ENCODE peak calls at places on chromosomes 11 and 22, in nine cellular contexts. S is sigmoid colon, G is brain microvascular endothelial cell, J is A673, W is tibial artery, K is colonic mucosa, C is GM23248, F is neuronal stem cell, M is Peyer's patch. H is an unnamed sample. For H3K27me3, the result is how much of the 10 kb centered on the place peaks cover.

GRCh38 chr11:12185914-12186313 is 75.5 kb downstream of the MICAL2 start:
- DNase-seq in S (no peak), G (no peak), J (peak), W (no peak), K (no peak), C (no peak), F (peak), M (no peak), H (peak)

GRCh38 chr22:19514831-19515565 is 9.2 kb downstream of the CLDN5 start:
- DNase-seq in S (no peak), G (peak), J (no peak), W (no peak), K (no peak), C (peak), F (no peak), M (no peak), H (no peak)

GRCh38 chr11:34300571-34301295 is 57.1 kb downstream of the ABTB2 start:
- DNase-seq in S (no peak), G (no peak), J (no peak), W (no peak), K (no peak), C (no peak), F (no peak), M (no peak), H (peak)

GRCh38 chr22:38412435-38413084 is 42.4 kb downstream of the KCNJ4 start:
- DNase-seq in S (peak), G (no peak), J (no peak), W (no peak), K (peak), C (peak), F (no peak), M (no peak), H (no peak)

GRCh38 chr11:118620529-118621070 is 13.2 kb downstream of the PHLDB1 start:
- DNase-seq in S (no peak), G (no peak), J (no peak), W (no peak), K (no peak), C (no peak), F (no peak), M (peak), H (no peak)

GRCh38 chr11:12455938-12456337 is 78.6 kb downstream of the PARVA start:
- DNase-seq in S (no peak), G (peak), J (no peak), W (no peak), K (no peak), C (peak), F (no peak), M (no peak), H (peak)

GRCh38 chr11:118921121-118921928 is 4.4 kb downstream of the BCL9L start:
- DNase-seq in S (peak), G (peak), J (peak), W (peak), K (peak), C (peak), F (no peak), M (no peak), H (peak)

GRCh38 chr11:107898270-107898669 is 30.0 kb upstream of the RAB39A start:
- DNase-seq in S (no peak), G (peak), J (peak), W (no peak), K (no peak), C (peak), F (peak), M (no peak), H (peak)

GRCh38 chr22:39388261-39389011 is 11.1 kb upstream of the TAB1 start:
- DNase-seq in S (peak), G (peak), J (peak), W (peak), K (peak), C (peak), F (peak), M (peak), H (peak)

GRCh38 chr11:120719348-120719747 is 207.8 kb downstream of the GRIK4 start:
- DNase-seq in S (no peak), G (no peak), J (no peak), W (no peak), K (no peak), C (peak), F (no peak), M (no peak), H (no peak)

GRCh38 chr22:34370711-34371110 is 450.4 kb upstream of the LARGE1 start:
- DNase-seq in S (no peak), G (no peak), J (no peak), W (no peak), K (no peak), C (no peak), F (no peak), M (no peak), H (no peak)

GRCh38 chr11:3865388-3866193 is 10.1 kb downstream of the STIM1 start:
- DNase-seq in S (no peak), G (peak), J (no peak), W (no peak), K (no peak), C (peak), F (no peak), M (no peak), H (peak)

GRCh38 chr22:31681625-31682345 is 19.8 kb upstream of the PISD start:
- DNase-seq in S (peak), G (peak), J (no peak), W (no peak), K (no peak), C (peak), F (no peak), M (no peak), H (peak)

GRCh38 chr11:21415566-21415965 is 746.2 kb downstream of the NELL1 start:
- DNase-seq in S (no peak), G (no peak), J (peak), W (no peak), K (no peak), C (no peak), F (no peak), M (no peak), H (no peak)

GRCh38 chr22:17984114-17984513 is 40.2 kb downstream of the MICAL3 start:
- DNase-seq in S (no peak), G (no peak), J (no peak), W (no peak), K (no peak), C (peak), F (no peak), M (no peak), H (no peak)

GRCh38 chr11:70263363-70263762 is 7.1 kb upstream of the PPFIA1 start:
- DNase-seq in S (no peak), G (no peak), J (no peak), W (no peak), K (no peak), C (no peak), F (no peak), M (no peak), H (no peak)

GRCh38 chr11:37804666-37805065 is 1206.6 kb upstream of the RAG2 start:
- DNase-seq in S (no peak), G (no peak), J (peak), W (no peak), K (no peak), C (no peak), F (no peak), M (no peak), H (peak)

GRCh38 chr11:116224154-116224888 is 548.5 kb downstream of the BUD13 start:
- DNase-seq in S (no peak), G (peak), J (peak), W (peak), K (peak), C (peak), F (peak), M (no peak), H (peak)

GRCh38 chr11:116281173-116282160 is 491.3 kb downstream of the BUD13 start:
- DNase-seq in S (no peak), G (no peak), J (no peak), W (no peak), K (no peak), C (no peak), F (no peak), M (no peak), H (no peak)

GRCh38 chr11:100684101-100685065 is 2.7 kb upstream of the ARHGAP42 start:
- DNase-seq in S (no peak), G (no peak), J (no peak), W (no peak), K (no peak), C (peak), F (no peak), M (no peak), H (peak)

GRCh38 chr11:102886999-102887398 is 12.2 kb upstream of the MMP12 start:
- DNase-seq in S (no peak), G (no peak), J (peak), W (no peak), K (no peak), C (peak), F (no peak), M (no peak), H (no peak)

GRCh38 chr22:17097062-17097461 is 12.3 kb downstream of the IL17RA start:
- DNase-seq in S (peak), G (no peak), J (no peak), W (no peak), K (no peak), C (no peak), F (no peak), M (no peak), H (no peak)

GRCh38 chr11:94746721-94747120 is 21.4 kb upstream of the AMOTL1 start:
- DNase-seq in S (no peak), G (no peak), J (no peak), W (no peak), K (no peak), C (peak), F (no peak), M (no peak), H (no peak)

GRCh38 chr22:24190566-24191208 is 9.4 kb downstream of the SUSD2 start:
- DNase-seq in S (peak), G (no peak), J (no peak), W (no peak), K (no peak), C (no peak), F (no peak), M (no peak), H (no peak)

GRCh38 chr11:72781313-72782080 is 12.3 kb downstream of the STARD10 start:
- DNase-seq in S (no peak), G (no peak), J (peak), W (no peak), K (peak), C (peak), F (no peak), M (peak), H (no peak)

GRCh38 chr11:3885855-3886254 is 30.4 kb downstream of the STIM1 start:
- DNase-seq in S (no peak), G (peak), J (no peak), W (no peak), K (no peak), C (no peak), F (no peak), M (no peak), H (no peak)

GRCh38 chr22:33109532-33110148 is 51.5 kb upstream of the SYN3 start:
- DNase-seq in S (no peak), G (no peak), J (no peak), W (no peak), K (no peak), C (no peak), F (no peak), M (no peak), H (no peak)

GRCh38 chr11:125995313-125995712 is 49.5 kb downstream of the VSIG10L2 start:
- DNase-seq in S (no peak), G (no peak), J (peak), W (no peak), K (no peak), C (peak), F (no peak), M (no peak), H (peak)

GRCh38 chr11:65584102-65584501 is 8.2 kb downstream of the EHBP1L1 start:
- DNase-seq in S (no peak), G (no peak), J (no peak), W (no peak), K (no peak), C (no peak), F (no peak), M (no peak), H (no peak)
- H3K27me3 ChIP-seq in S (under half), G (under half), J (under half), W (under half), K (under half), C (under half), F (under half), M (under half), H (under half)

GRCh38 chr22:29478326-29479276 is 1.4 kb upstream of the NEFH start:
- DNase-seq in S (no peak), G (no peak), J (peak), W (no peak), K (no peak), C (peak), F (peak), M (no peak), H (no peak)
- H3K27me3 ChIP-seq in S (under half), G (under half), J (under half), W (under half), K (under half), C (under half), F (under half), M (under half), H (under half)

GRCh38 chr11:44885919-44886318 is 64.8 kb downstream of the TP53I11 start:
- DNase-seq in S (no peak), G (no peak), J (no peak), W (no peak), K (no peak), C (no peak), F (no peak), M (no peak), H (no peak)
- H3K27me3 ChIP-seq in S (under half), G (half or more), J (under half), W (under half), K (under half), C (under half), F (under half), M (under half), H (under half)

GRCh38 chr11:124861670-124862069 is 3.6 kb upstream of the ROBO3 start:
- DNase-seq in S (peak), G (no peak), J (no peak), W (no peak), K (no peak), C (no peak), F (no peak), M (peak), H (no peak)
- H3K27me3 ChIP-seq in S (under half), G (half or more), J (half or more), W (under half), K (under half), C (half or more), F (under half), M (under half), H (half or more)

GRCh38 chr22:37126882-37127281 is 17.4 kb upstream of the TMPRSS6 start:
- DNase-seq in S (no peak), G (no peak), J (no peak), W (no peak), K (no peak), C (no peak), F (no peak), M (no peak), H (no peak)

GRCh38 chr22:37127350-37127878 is 17.9 kb upstream of the TMPRSS6 start:
- DNase-seq in S (no peak), G (no peak), J (no peak), W (no peak), K (no peak), C (no peak), F (no peak), M (no peak), H (no peak)

GRCh38 chr22:37123649-37124048 is 14.1 kb upstream of the TMPRSS6 start:
- DNase-seq in S (no peak), G (no peak), J (no peak), W (no peak), K (no peak), C (no peak), F (no peak), M (no peak), H (no peak)

GRCh38 chr22:37128555-37129281 is 19.2 kb upstream of the TMPRSS6 start:
- DNase-seq in S (no peak), G (no peak), J (no peak), W (no peak), K (no peak), C (no peak), F (no peak), M (no peak), H (no peak)

DNA sequence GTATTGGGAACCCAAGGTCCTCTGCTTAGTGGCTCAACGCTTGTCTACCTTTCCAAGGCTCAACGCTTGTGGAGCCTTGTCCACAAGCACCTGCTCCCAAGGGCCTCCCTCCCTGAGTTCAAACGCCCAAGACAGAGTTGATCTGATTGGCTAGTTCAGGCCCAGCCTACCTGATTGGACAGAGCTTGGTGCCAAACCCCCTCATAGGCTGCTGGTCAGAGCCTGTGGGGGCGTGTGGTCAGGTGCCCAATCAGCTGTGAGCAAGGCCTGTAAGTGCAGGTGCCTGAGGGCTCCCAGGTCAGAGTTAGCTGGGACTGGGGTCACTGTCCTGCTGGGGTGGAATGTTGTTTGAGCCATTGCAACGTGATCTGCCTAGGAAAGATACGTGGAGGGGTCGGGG is 16.9 kb upstream of the TMPRSS6 start:
- DNase-seq in S (no peak), G (no peak), J (no peak), W (no peak), K (no peak), C (no peak), F (no peak), M (no peak), H (no peak)
- H3K27me3 ChIP-seq in S (under half), G (under half), J (under half), W (under half), K (under half), C (under half), F (under half), M (under half), H (under half)

DNA sequence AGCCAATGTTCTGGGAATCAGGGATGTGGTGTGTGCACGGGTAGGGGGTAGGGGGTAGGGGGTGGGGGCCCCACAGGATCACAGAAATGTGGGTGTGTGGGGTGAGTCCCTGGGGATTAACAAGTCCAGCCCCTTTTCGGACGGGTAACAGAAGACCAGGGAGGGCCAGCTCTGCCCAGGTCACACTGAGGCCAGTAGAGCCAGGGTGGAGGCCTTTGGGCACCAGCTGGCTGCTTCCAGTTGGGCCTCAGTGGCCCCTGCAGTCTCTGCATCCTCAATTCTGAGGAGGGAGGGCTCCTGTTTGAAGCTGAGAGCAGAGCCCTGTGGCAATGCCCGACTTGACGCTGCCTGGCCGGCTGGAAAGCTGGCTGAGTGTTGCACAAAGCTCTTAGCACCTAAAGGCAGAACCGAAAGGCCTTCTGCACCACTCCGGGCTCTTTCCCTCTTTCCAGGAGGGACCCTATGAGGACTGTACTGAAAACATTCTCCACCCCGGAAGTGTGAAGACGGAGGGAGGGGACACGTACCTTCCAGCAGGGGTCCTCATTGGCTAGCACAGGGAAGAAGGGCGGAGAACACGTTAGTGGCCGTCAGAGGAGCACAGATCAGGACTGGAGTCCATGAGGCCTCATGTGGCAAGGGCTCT is 120.4 kb downstream of the PHF21B start:
- DNase-seq in S (no peak), G (no peak), J (peak), W (no peak), K (no peak), C (peak), F (no peak), M (peak), H (no peak)
- H3K27me3 ChIP-seq in S (under half), G (under half), J (under half), W (under half), K (under half), C (under half), F (under half), M (under half), H (under half)

GRCh38 chr11:134271978-134272377 is 4.2 kb upstream of the GLB1L3 start:
- DNase-seq in S (no peak), G (no peak), J (no peak), W (no peak), K (no peak), C (no peak), F (no peak), M (no peak), H (no peak)

GRCh38 chr11:134267966-134268365 is 8.2 kb upstream of the GLB1L3 start:
- DNase-seq in S (no peak), G (no peak), J (no peak), W (no peak), K (no peak), C (no peak), F (no peak), M (no peak), H (no peak)

GRCh38 chr11:134272381-134273316 is 3.5 kb upstream of the GLB1L3 start:
- DNase-seq in S (no peak), G (no peak), J (no peak), W (no peak), K (no peak), C (peak), F (no peak), M (no peak), H (peak)

GRCh38 chr11:134267466-134267865 is 8.7 kb upstream of the GLB1L3 start:
- DNase-seq in S (no peak), G (no peak), J (no peak), W (no peak), K (no peak), C (no peak), F (no peak), M (no peak), H (no peak)

DNA sequence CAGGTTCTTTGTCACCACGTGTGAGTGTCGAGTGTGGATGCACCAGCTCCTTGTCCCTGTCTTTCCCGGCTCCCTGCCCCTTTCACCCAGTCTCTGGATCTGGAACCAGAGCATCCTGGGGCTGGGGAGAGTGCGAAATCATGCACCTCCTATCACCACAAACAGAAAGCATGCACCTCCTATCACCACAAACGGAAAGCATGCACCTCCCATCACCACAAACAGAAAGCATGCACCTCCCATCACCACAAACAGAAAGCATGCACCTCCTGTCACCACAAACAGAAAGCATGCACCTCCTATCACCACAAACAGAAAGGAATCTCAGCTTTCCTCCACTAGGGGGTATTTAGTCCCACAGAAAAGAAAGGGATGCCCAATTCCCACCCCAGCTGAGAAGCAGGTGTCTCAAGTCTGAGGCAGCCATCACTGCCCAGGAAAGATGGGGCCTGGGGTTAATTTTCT is 5.9 kb upstream of the GLB1L3 start:
- DNase-seq in S (no peak), G (no peak), J (peak), W (no peak), K (no peak), C (no peak), F (no peak), M (no peak), H (no peak)
- H3K27me3 ChIP-seq in S (under half), G (under half), J (under half), W (under half), K (under half), C (under half), F (under half), M (under half), H (under half)

DNA sequence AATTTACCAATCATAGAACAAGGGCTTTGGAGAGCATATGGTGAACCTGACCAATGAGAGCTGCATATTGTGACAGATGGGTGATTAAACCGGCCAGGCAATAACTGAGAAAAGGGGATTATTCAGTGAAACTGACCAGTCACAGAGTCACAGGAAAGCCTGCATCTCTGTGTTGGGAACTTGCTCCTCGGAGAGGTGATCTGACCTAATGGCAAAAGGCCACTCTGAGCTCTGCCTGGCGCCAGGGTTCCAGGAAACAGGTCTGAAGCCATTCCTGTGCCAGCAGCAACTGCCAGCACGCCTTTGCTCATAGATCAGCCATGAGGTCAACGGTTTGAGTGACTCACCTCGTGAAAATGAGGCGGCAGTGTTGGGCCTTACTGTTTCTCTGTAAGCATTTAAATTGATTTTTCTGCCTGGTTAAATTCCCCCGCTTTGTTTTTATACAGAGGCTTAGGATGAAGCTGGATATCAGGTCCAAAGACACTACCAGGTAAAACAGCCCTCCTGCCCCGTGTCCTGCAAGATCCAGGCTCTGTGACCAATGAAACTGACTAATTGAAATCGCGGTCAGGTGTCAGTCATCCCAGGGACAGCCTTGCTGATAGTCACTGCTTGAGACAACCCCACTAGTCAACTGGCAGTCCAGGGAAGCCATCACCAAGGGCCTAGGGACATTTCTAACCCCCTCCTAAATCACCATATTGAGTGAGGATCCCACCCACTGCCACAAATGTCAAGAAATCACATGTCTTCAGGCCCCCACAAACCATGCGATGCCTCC is 35.8 kb upstream of the MYOD1 start:
- DNase-seq in S (no peak), G (peak), J (no peak), W (no peak), K (no peak), C (peak), F (no peak), M (no peak), H (peak)
- H3K27me3 ChIP-seq in S (under half), G (under half), J (half or more), W (under half), K (under half), C (under half), F (under half), M (under half), H (under half)

GRCh38 chr11:15075162-15075526 is 1.8 kb downstream of the CALCB start:
- DNase-seq in S (no peak), G (no peak), J (no peak), W (no peak), K (no peak), C (no peak), F (no peak), M (no peak), H (no peak)
- H3K27me3 ChIP-seq in S (under half), G (under half), J (under half), W (under half), K (under half), C (under half), F (under half), M (under half), H (under half)